ENCODE peak calls at places on chromosomes 7 and 10, in six cellular contexts. One of them, this sample, is unnamed.

GRCh38 chr7:27080844-27081423 is 14.9 kb downstream of the HOXA1 start:
- DNase-seq in mesendoderm: peak; percentile 87
- DNase-seq in neuronal stem cell: no peak
- DNase-seq in H9: no peak
- DNase-seq in H1: no peak
- DNase-seq in mesenchymal stem cell: no peak
- DNase-seq in this sample: no peak

GRCh38 chr7:83267141-83267631 is 104.5 kb upstream of the PCLO start:
- DNase-seq in mesendoderm: peak; percentile 70
- DNase-seq in neuronal stem cell: no peak
- DNase-seq in H9: no peak
- DNase-seq in H1: no peak
- DNase-seq in mesenchymal stem cell: peak; percentile 89
- DNase-seq in this sample: no peak

GRCh38 chr10:60687679-60688078 is 90.6 kb upstream of the CDK1 start:
- DNase-seq in mesendoderm: no peak
- DNase-seq in neuronal stem cell: no peak
- DNase-seq in H9: no peak
- DNase-seq in H1: no peak
- DNase-seq in mesenchymal stem cell: no peak
- DNase-seq in this sample: no peak

GRCh38 chr10:33697016-33697415 is 362.5 kb upstream of the NRP1 start:
- DNase-seq in mesendoderm: no peak
- DNase-seq in neuronal stem cell: no peak
- DNase-seq in H9: no peak
- DNase-seq in H1: no peak
- DNase-seq in mesenchymal stem cell: no peak
- DNase-seq in this sample: no peak

GRCh38 chr10:24958701-24959392 is 6.4 kb upstream of the PRTFDC1 start:
- DNase-seq in mesendoderm: no peak
- DNase-seq in neuronal stem cell: no peak
- DNase-seq in H9: no peak
- DNase-seq in H1: no peak
- DNase-seq in mesenchymal stem cell: peak; percentile 76
- DNase-seq in this sample: no peak

GRCh38 chr10:58963101-58963534 is 213.3 kb upstream of the PHYHIPL start:
- DNase-seq in mesendoderm: peak; percentile 45
- DNase-seq in neuronal stem cell: peak; percentile 17
- DNase-seq in H9: peak; percentile 59
- DNase-seq in H1: no peak
- DNase-seq in mesenchymal stem cell: no peak
- DNase-seq in this sample: peak; percentile 25

GRCh38 chr10:84267503-84268126 is 22.8 kb downstream of the RGR start:
- DNase-seq in mesendoderm: peak; percentile 78
- DNase-seq in neuronal stem cell: peak; percentile 29
- DNase-seq in H9: peak; percentile 78
- DNase-seq in H1: peak; percentile 53
- DNase-seq in mesenchymal stem cell: peak; percentile 44
- DNase-seq in this sample: peak; percentile 34

GRCh38 chr7:128914566-128915151 is 4.2 kb upstream of the KCP start:
- DNase-seq in mesendoderm: no peak
- DNase-seq in neuronal stem cell: no peak
- DNase-seq in H9: peak; percentile 53
- DNase-seq in H1: no peak
- DNase-seq in mesenchymal stem cell: no peak
- DNase-seq in this sample: no peak

GRCh38 chr7:63925262-63925625 is 73.4 kb upstream of the ZNF722 start:
- DNase-seq in mesendoderm: no peak
- DNase-seq in neuronal stem cell: no peak
- DNase-seq in H9: no peak
- DNase-seq in H1: no peak
- DNase-seq in mesenchymal stem cell: no peak
- DNase-seq in this sample: no peak

GRCh38 chr10:4159173-4159572 is 374.2 kb upstream of the KLF6 start:
- DNase-seq in mesendoderm: no peak
- DNase-seq in neuronal stem cell: no peak
- DNase-seq in H9: no peak
- DNase-seq in H1: no peak
- DNase-seq in mesenchymal stem cell: no peak
- DNase-seq in this sample: peak; percentile 90

GRCh38 chr10:88522715-88523114 is 60.4 kb downstream of the RNLS start:
- DNase-seq in mesendoderm: no peak
- DNase-seq in neuronal stem cell: no peak
- DNase-seq in H9: no peak
- DNase-seq in H1: no peak
- DNase-seq in mesenchymal stem cell: peak; percentile 40
- DNase-seq in this sample: no peak

GRCh38 chr10:1402016-1402820 is 335.1 kb downstream of the ADARB2 start:
- DNase-seq in mesendoderm: no peak
- DNase-seq in neuronal stem cell: no peak
- DNase-seq in H9: peak; percentile 12
- DNase-seq in H1: no peak
- DNase-seq in mesenchymal stem cell: no peak
- DNase-seq in this sample: no peak

GRCh38 chr7:54825368-54825767 is 66.4 kb upstream of the SEC61G start:
- DNase-seq in mesendoderm: no peak
- DNase-seq in neuronal stem cell: no peak
- DNase-seq in H9: no peak
- DNase-seq in H1: no peak
- DNase-seq in mesenchymal stem cell: no peak
- DNase-seq in this sample: no peak

GRCh38 chr7:54827719-54828118 is 68.7 kb upstream of the SEC61G start:
- DNase-seq in mesendoderm: no peak
- DNase-seq in neuronal stem cell: no peak
- DNase-seq in H9: no peak
- DNase-seq in H1: no peak
- DNase-seq in mesenchymal stem cell: no peak
- DNase-seq in this sample: no peak

GRCh38 chr7:54823776-54824175 is 64.8 kb upstream of the SEC61G start:
- DNase-seq in mesendoderm: no peak
- DNase-seq in neuronal stem cell: no peak
- DNase-seq in H9: no peak
- DNase-seq in H1: no peak
- DNase-seq in mesenchymal stem cell: no peak
- DNase-seq in this sample: no peak

GRCh38 chr7:54824655-54825054 is 65.6 kb upstream of the SEC61G start:
- DNase-seq in mesendoderm: no peak
- DNase-seq in neuronal stem cell: no peak
- DNase-seq in H9: no peak
- DNase-seq in H1: no peak
- DNase-seq in mesenchymal stem cell: no peak
- DNase-seq in this sample: no peak
- H2BK120ac ChIP-seq in mesendoderm: no peak overlapping the region
- H2BK120ac ChIP-seq in neuronal stem cell: no peak overlapping the region
- H2BK120ac ChIP-seq in H9: no peak overlapping the region
- H2BK120ac ChIP-seq in H1: no peak overlapping the region
- H2BK120ac ChIP-seq in mesenchymal stem cell: no peak overlapping the region
- H2BK120ac ChIP-seq in this sample: no peak overlapping the region

GRCh38 chr10:122112625-122113160 is 123.7 kb downstream of the TACC2 start:
- DNase-seq in mesendoderm: peak; percentile 93
- DNase-seq in neuronal stem cell: peak; percentile 70
- DNase-seq in H9: peak; percentile 81
- DNase-seq in H1: peak; percentile 58
- DNase-seq in mesenchymal stem cell: peak; percentile 99
- DNase-seq in this sample: peak; percentile 96

GRCh38 chr10:122116331-122116730 is 127.4 kb downstream of the TACC2 start:
- DNase-seq in mesendoderm: no peak
- DNase-seq in neuronal stem cell: no peak
- DNase-seq in H9: no peak
- DNase-seq in H1: no peak
- DNase-seq in mesenchymal stem cell: peak; percentile 90
- DNase-seq in this sample: no peak

GRCh38 chr10:122113161-122113944 is 124.4 kb downstream of the TACC2 start:
- DNase-seq in mesendoderm: peak; percentile 84
- DNase-seq in neuronal stem cell: peak; percentile 15
- DNase-seq in H9: peak; percentile 71
- DNase-seq in H1: no peak
- DNase-seq in mesenchymal stem cell: peak; percentile 86
- DNase-seq in this sample: peak; percentile 78

GRCh38 chr10:122115874-122116273 is 126.9 kb downstream of the TACC2 start:
- DNase-seq in mesendoderm: no peak
- DNase-seq in neuronal stem cell: no peak
- DNase-seq in H9: no peak
- DNase-seq in H1: no peak
- DNase-seq in mesenchymal stem cell: peak; percentile 49
- DNase-seq in this sample: no peak

GRCh38 chr10:122114156-122114747 is 125.3 kb downstream of the TACC2 start:
- DNase-seq in mesendoderm: no peak
- DNase-seq in neuronal stem cell: no peak
- DNase-seq in H9: no peak
- DNase-seq in H1: no peak
- DNase-seq in mesenchymal stem cell: peak; percentile 57
- DNase-seq in this sample: no peak
- H3K23ac ChIP-seq in mesendoderm: no peak overlapping the region
- H3K23ac ChIP-seq in neuronal stem cell: no peak overlapping the region
- H3K23ac ChIP-seq in H9: no peak overlapping the region
- H3K23ac ChIP-seq in H1: no peak overlapping the region
- H3K23ac ChIP-seq in mesenchymal stem cell: no peak overlapping the region
- H3K23ac ChIP-seq in this sample: no peak overlapping the region

GRCh38 chr7:135683609-135684008 is 21.3 kb downstream of the STMP1 start:
- DNase-seq in mesendoderm: no peak
- DNase-seq in neuronal stem cell: no peak
- DNase-seq in H9: no peak
- DNase-seq in H1: no peak
- DNase-seq in mesenchymal stem cell: no peak
- DNase-seq in this sample: no peak
- H2BK120ac ChIP-seq in mesendoderm: no peak overlapping the region
- H2BK120ac ChIP-seq in neuronal stem cell: no peak overlapping the region
- H2BK120ac ChIP-seq in H9: no peak overlapping the region
- H2BK120ac ChIP-seq in H1: no peak overlapping the region
- H2BK120ac ChIP-seq in mesenchymal stem cell: no peak overlapping the region
- H2BK120ac ChIP-seq in this sample: peak overlapping the region; percentile 15

GRCh38 chr10:79275431-79275851 is 71.8 kb upstream of the PPIF start:
- DNase-seq in mesendoderm: no peak
- DNase-seq in neuronal stem cell: no peak
- DNase-seq in H9: no peak
- DNase-seq in H1: no peak
- DNase-seq in mesenchymal stem cell: no peak
- DNase-seq in this sample: no peak
- H3K23ac ChIP-seq in mesendoderm: no peak overlapping the region
- H3K23ac ChIP-seq in neuronal stem cell: no peak overlapping the region
- H3K23ac ChIP-seq in H9: no peak overlapping the region
- H3K23ac ChIP-seq in H1: no peak overlapping the region
- H3K23ac ChIP-seq in mesenchymal stem cell: no peak overlapping the region
- H3K23ac ChIP-seq in this sample: no peak overlapping the region

This sample was measured in trophoblast cell.